ENCODE peak calls at places on chromosomes 1 and 21, in seven cellular contexts. Z, K, U, E, B, T and I are unnamed samples.

GRCh38 chr1:186559601-186560116 is 98.7 kb upstream of the PDC start:
- DNase-seq in Z (no peak), K (no peak), U (no peak), E (no peak), B (no peak), T (no peak), I (no peak)

GRCh38 chr1:10635385-10635896 is 160.7 kb downstream of the PEX14 start:
- DNase-seq in Z (no peak), K (no peak), U (no peak), E (no peak), B (no peak), T (peak; percentile 49), I (peak; percentile 71)

GRCh38 chr1:23718482-23718881 is 24.8 kb upstream of the ELOA start:
- DNase-seq in Z (peak; percentile 56), K (peak; percentile 36), U (peak; percentile 33), E (peak; percentile 76), B (peak; percentile 71), T (peak; percentile 63), I (no peak)

GRCh38 chr1:38370716-38371504 is 324.3 kb upstream of the POU3F1 start:
- DNase-seq in Z (no peak), K (no peak), U (no peak), E (no peak), B (no peak), T (no peak), I (no peak)

GRCh38 chr1:96568639-96569038 is 152.9 kb upstream of the PTBP2 start:
- DNase-seq in Z (no peak), K (no peak), U (no peak), E (no peak), B (no peak), T (peak; percentile 34), I (no peak)

GRCh38 chr1:3931310-3931700 is 31.2 kb upstream of the C1orf174 start:
- DNase-seq in Z (no peak), K (no peak), U (no peak), E (no peak), B (no peak), T (no peak), I (no peak)

GRCh38 chr1:248755505-248755904 is at the start of gene LYPD8:
- DNase-seq in Z (no peak), K (no peak), U (no peak), E (no peak), B (no peak), T (no peak), I (no peak)

GRCh38 chr1:151624783-151625182 is 12.9 kb downstream of the SNX27 start:
- DNase-seq in Z (no peak), K (no peak), U (no peak), E (no peak), B (no peak), T (no peak), I (no peak)

GRCh38 chr1:164637461-164638375 is 78.7 kb downstream of the PBX1 start:
- DNase-seq in Z (peak; percentile 56), K (no peak), U (peak; percentile 67), E (no peak), B (no peak), T (peak; percentile 81), I (no peak)

GRCh38 chr1:161913482-161914140 is 110.1 kb downstream of the OLFML2B start:
- DNase-seq in Z (no peak), K (peak; percentile 21), U (no peak), E (no peak), B (no peak), T (no peak), I (no peak)

GRCh38 chr1:12600880-12601633 is 17.0 kb downstream of the DHRS3 start:
- DNase-seq in Z (no peak), K (peak; percentile 62), U (peak; percentile 47), E (peak; percentile 71), B (peak; percentile 72), T (peak; percentile 44), I (peak; percentile 60)

GRCh38 chr21:38903578-38904193 is 98.0 kb downstream of the ETS2 start:
- DNase-seq in Z (no peak), K (no peak), U (no peak), E (no peak), B (no peak), T (no peak), I (no peak)

GRCh38 chr1:229164836-229165285 is 106.0 kb upstream of the RAB4A start:
- DNase-seq in Z (no peak), K (no peak), U (no peak), E (no peak), B (no peak), T (no peak), I (no peak)

GRCh38 chr1:51736702-51737101 is 119.8 kb downstream of the OSBPL9 start:
- DNase-seq in Z (peak; percentile 16), K (no peak), U (no peak), E (no peak), B (peak; percentile 24), T (no peak), I (peak; percentile 36)

GRCh38 chr1:22332166-22332717 is 119.4 kb upstream of the ZBTB40 start:
- DNase-seq in Z (no peak), K (no peak), U (no peak), E (no peak), B (no peak), T (no peak), I (no peak)

GRCh38 chr1:185957441-185958363 is 223.5 kb downstream of the HMCN1 start:
- DNase-seq in Z (no peak), K (no peak), U (no peak), E (no peak), B (no peak), T (no peak), I (no peak)

GRCh38 chr21:43609501-43610340 is 49.6 kb downstream of the HSF2BP start:
- DNase-seq in Z (no peak), K (peak; percentile 89), U (no peak), E (no peak), B (no peak), T (peak; percentile 76), I (no peak)

GRCh38 chr1:156796340-156797097 is 20.1 kb downstream of the SH2D2A start:
- DNase-seq in Z (no peak), K (no peak), U (no peak), E (no peak), B (no peak), T (peak; percentile 26), I (no peak)

GRCh38 chr1:170162385-170163226 is 16.8 kb downstream of the NTMT2 start:
- DNase-seq in Z (no peak), K (peak; percentile 9), U (no peak), E (peak; percentile 11), B (no peak), T (no peak), I (no peak)

GRCh38 chr1:107559881-107560280 is 405.1 kb downstream of the VAV3 start:
- DNase-seq in Z (no peak), K (no peak), U (no peak), E (no peak), B (no peak), T (no peak), I (peak; percentile 20)

GRCh38 chr1:33292726-33293340 is 28.1 kb downstream of the A3GALT2 start:
- DNase-seq in Z (no peak), K (no peak), U (no peak), E (no peak), B (no peak), T (no peak), I (no peak)

GRCh38 chr1:176522310-176522846 is 59.4 kb downstream of the PAPPA2 start:
- DNase-seq in Z (no peak), K (no peak), U (no peak), E (no peak), B (no peak), T (no peak), I (no peak)
- TF ChIP-seq MAX in Z (no peak), K (no peak), U (no peak), E (no peak), B (no peak), T (no peak), I (no peak)

DNA sequence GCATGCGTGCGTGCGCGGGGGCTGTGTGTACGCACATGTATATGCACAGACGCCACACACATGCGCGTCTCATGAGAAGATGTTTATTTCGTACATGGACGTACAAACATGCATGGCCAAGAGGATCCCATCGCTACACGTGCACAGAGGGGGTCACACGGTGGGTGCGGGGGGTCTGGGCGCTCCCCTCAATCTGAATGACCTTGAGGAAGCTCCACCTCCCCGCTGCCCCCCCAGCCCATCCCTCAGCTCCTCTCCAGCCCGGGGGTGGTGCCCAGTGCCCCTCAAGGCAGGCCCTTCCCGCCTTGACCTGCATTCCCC is 1.5 kb downstream of the TMEM240 start:
- DNase-seq in Z (no peak), K (no peak), U (no peak), E (no peak), B (no peak), T (no peak), I (no peak)
- TF ChIP-seq MAX in Z (no peak), K (no peak), U (no peak), E (no peak), B (no peak), T (no peak), I (no peak)

GRCh38 chr1:160162936-160163335 is 11.5 kb downstream of the ATP1A4 start:
- DNase-seq in Z (no peak), K (no peak), U (no peak), E (no peak), B (no peak), T (no peak), I (peak; percentile 39)
- TF ChIP-seq MAX in Z (no peak), K (no peak), U (no peak), E (no peak), B (no peak), T (no peak), I (no peak)

GRCh38 chr1:154476791-154477190 is 25.2 kb upstream of the TDRD10 start:
- DNase-seq in Z (peak; percentile 43), K (no peak), U (no peak), E (no peak), B (no peak), T (no peak), I (no peak)
- TF ChIP-seq MAX in Z (peak; percentile 70), K (no peak), U (no peak), E (no peak), B (no peak), T (no peak), I (no peak)

GRCh38 chr1:77060000-77060399 is 159.2 kb downstream of the PIGK start:
- DNase-seq in Z (no peak), K (no peak), U (no peak), E (peak; percentile 47), B (no peak), T (no peak), I (peak; percentile 17)

GRCh38 chr1:77063118-77063517 is 156.1 kb downstream of the PIGK start:
- DNase-seq in Z (no peak), K (no peak), U (no peak), E (no peak), B (no peak), T (no peak), I (no peak)

GRCh38 chr1:77056525-77056924 is 162.7 kb downstream of the PIGK start:
- DNase-seq in Z (no peak), K (no peak), U (no peak), E (no peak), B (no peak), T (no peak), I (no peak)

DNA sequence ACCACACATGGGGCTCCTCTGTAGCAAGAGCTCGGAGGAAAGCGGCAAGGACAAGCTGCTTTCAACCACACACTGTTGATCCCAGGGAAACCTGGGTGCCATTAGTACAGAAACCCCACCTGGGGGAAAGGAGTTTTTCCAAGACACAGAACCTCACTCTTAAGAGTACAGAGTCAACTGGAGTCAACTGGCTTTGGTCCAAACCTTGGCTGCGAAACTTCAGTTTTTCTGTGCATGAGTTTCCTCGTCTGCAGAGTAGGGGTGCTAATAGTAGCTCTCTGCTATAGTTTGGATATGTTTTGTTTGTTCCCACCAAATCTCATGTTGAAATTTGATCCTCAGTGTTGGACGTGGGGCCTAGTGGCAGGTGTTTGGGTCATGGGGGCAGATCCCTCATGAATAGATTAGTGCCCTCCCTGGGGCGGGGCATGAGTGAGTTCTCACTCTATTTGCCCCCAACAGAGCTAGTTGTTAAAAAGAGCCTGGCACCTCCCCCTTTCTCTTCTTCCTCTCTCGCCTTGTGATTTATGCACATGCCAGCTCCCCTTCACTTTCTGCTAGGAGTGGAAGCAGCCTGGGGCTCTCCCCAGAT is 161.1 kb downstream of the PIGK start:
- DNase-seq in Z (no peak), K (no peak), U (no peak), E (peak; percentile 16), B (no peak), T (no peak), I (no peak)
- TF ChIP-seq MAX in Z (no peak), K (no peak), U (no peak), E (no peak), B (no peak), T (no peak), I (no peak)